ENCODE peak calls at places on chromosomes 12 and 14, in eight cellular contexts. E, M, J, W, G, Z, K and P are unnamed samples.

GRCh38 chr12:58967551-58967950 is 47.2 kb upstream of the LRIG3 start:
- DNase-seq in E (no peak), M (no peak), J (no peak), W (no peak), G (no peak), Z (no peak), K (peak), P (no peak)

GRCh38 chr14:104239185-104239775 is 100.9 kb downstream of the KIF26A start:
- DNase-seq in E (no peak), M (no peak), J (no peak), W (no peak), G (no peak), Z (no peak), K (no peak), P (no peak)

GRCh38 chr12:64064240-64064639 is 157.9 kb downstream of the KICS2 start:
- DNase-seq in E (no peak), M (no peak), J (no peak), W (no peak), G (no peak), Z (no peak), K (no peak), P (no peak)

GRCh38 chr14:32565256-32565655 is 236.2 kb downstream of the AKAP6 start:
- DNase-seq in E (no peak), M (no peak), J (no peak), W (no peak), G (no peak), Z (no peak), K (no peak), P (no peak)

GRCh38 chr12:20716037-20716436 is 20.9 kb downstream of the SLCO1C1 start:
- DNase-seq in E (no peak), M (no peak), J (no peak), W (peak), G (no peak), Z (no peak), K (no peak), P (no peak)

GRCh38 chr12:79644274-79645234 is 46.2 kb downstream of the PAWR start:
- DNase-seq in E (no peak), M (no peak), J (no peak), W (no peak), G (no peak), Z (no peak), K (no peak), P (no peak)

GRCh38 chr12:130818381-130819247 is 20.4 kb downstream of the STX2 start:
- DNase-seq in E (no peak), M (peak), J (no peak), W (peak), G (peak), Z (no peak), K (no peak), P (no peak)

GRCh38 chr12:30783946-30784345 is 29.2 kb upstream of the CAPRIN2 start:
- DNase-seq in E (no peak), M (no peak), J (no peak), W (no peak), G (no peak), Z (no peak), K (no peak), P (no peak)

GRCh38 chr14:74980746-74981661 is 21.7 kb upstream of the EIF2B2 start:
- DNase-seq in E (no peak), M (no peak), J (peak), W (no peak), G (no peak), Z (no peak), K (peak), P (no peak)

GRCh38 chr12:109645194-109645593 is 68.4 kb upstream of the FAM222A start:
- DNase-seq in E (no peak), M (no peak), J (no peak), W (no peak), G (no peak), Z (no peak), K (no peak), P (no peak)

GRCh38 chr14:100538566-100539318 is 48.5 kb downstream of the BEGAIN start:
- DNase-seq in E (no peak), M (peak), J (no peak), W (no peak), G (no peak), Z (no peak), K (no peak), P (no peak)

GRCh38 chr14:24238123-24238522 is 4.3 kb downstream of the TINF2 start:
- DNase-seq in E (no peak), M (no peak), J (no peak), W (no peak), G (peak), Z (no peak), K (no peak), P (no peak)

DNA sequence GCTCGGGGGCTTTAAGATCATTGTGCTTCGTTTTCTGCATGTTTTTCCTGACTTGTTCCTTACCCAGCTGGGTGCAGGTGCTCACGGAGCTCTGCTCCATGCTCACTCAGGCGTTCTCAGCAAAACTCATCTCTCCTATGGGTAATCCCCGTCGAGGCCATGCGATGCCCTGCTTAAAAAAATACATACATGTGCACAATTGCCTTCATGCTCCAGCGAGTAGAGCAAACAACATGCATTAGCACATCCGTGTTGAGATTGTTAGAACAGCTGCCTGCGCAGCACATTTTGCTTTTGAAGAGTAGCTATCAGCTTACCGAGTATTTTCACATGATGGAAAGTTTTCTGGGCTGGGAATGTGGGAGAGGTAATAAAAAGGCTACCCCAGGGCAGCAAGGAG is 16.2 kb downstream of the AACS start:
- DNase-seq in E (no peak), M (no peak), J (no peak), W (no peak), G (no peak), Z (no peak), K (no peak), P (no peak)
- TF ChIP-seq CTCF in E (no peak), M (no peak), J (no peak), W (no peak), G (no peak), Z (no peak), K (no peak), P (no peak)

GRCh38 chr14:93206793-93207467 is at the start of the genes GON7 and UBR7:
- DNase-seq in E (peak), M (peak), J (peak), W (peak), G (peak), Z (peak), K (peak), P (peak)
- TF ChIP-seq CTCF in E (no peak), M (peak), J (no peak), W (no peak), G (no peak), Z (peak), K (no peak), P (no peak)

GRCh38 chr12:81992461-81992860 is 233.3 kb upstream of the PPFIA2 start:
- DNase-seq in E (no peak), M (no peak), J (no peak), W (no peak), G (no peak), Z (no peak), K (no peak), P (no peak)
- TF ChIP-seq CTCF in E (no peak), M (peak), J (peak), W (peak), G (no peak), Z (peak), K (no peak), P (no peak)

DNA sequence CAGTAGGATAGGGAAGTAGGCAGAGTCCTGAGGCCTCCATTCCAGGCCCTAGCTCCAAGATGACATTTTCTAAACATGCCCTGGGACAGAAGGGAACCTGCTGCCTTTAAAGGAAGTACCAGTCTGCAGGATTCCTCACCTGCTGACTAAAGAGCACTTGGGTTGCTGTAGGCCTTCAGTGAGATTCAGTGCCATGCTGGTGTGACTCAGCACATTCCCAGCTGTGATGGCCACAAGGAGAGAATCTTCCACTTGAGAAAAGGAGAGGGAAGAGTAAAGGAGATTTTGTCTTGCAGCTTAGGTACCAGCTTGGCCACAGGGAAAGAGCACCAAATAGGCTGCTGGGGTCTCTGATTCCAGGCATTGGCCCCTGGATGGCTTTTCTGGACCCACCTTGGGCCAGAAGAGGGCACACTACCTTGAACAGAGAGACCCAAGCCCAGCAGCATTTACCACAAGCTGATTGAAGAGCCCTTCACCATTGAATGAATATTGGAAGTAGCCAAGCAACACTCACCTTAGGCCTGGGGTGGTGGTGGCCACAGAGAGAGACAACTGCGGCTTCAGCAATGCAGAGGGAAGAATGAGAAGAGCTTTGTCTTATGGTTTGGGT is 498.3 kb downstream of the KCNH5 start:
- DNase-seq in E (no peak), M (no peak), J (no peak), W (no peak), G (no peak), Z (no peak), K (no peak), P (no peak)
- TF ChIP-seq CTCF in E (no peak), M (no peak), J (no peak), W (no peak), G (no peak), Z (no peak), K (no peak), P (no peak)

DNA sequence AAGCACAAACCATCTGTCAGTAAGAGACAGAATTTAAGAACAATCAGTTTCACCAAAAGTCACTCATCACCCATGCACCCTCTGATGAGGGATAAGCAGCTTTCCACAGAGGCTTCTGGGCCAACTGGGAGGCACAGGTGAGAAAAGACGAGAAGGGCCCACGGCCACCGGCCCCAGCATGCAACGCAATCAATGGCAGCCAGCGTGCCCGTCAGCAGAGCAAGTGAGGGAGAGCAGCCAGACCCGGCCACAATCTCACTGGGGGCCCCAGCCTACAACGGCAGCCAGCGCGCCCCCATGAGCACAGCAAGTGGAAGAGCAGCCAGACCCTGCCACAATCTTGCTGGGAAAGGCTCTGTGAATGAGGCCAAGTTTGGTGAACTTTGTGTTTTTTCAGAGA is 13.3 kb downstream of the ANKLE2 start:
- DNase-seq in E (no peak), M (peak), J (no peak), W (no peak), G (no peak), Z (no peak), K (no peak), P (no peak)
- TF ChIP-seq CTCF in E (no peak), M (no peak), J (no peak), W (no peak), G (no peak), Z (no peak), K (no peak), P (no peak)